ENCODE peak calls at places on chromosomes 16 and 17, in nine cellular contexts. M is HEK293T; L is T-cell; X is Jurkat, Clone E6-1; P is brain microvascular endothelial cell; T is fibroblast of the aortic adventitia; S is choroid plexus epithelial cell; W is memory B cell; U is NCI-H1092. A is an unnamed sample.

GRCh38 chr17:45361976-45362375 is 45.2 kb upstream of the MAP3K14 start:
- DNase-seq in M (peak; percentile 3), L (no peak), X (no peak), P (no peak), T (no peak), S (no peak), W (no peak), U (no peak), A (no peak)

GRCh38 chr17:49213399-49213798 is 2.9 kb downstream of the ABI3 start:
- DNase-seq in M (no peak), L (no peak), X (no peak), P (no peak), T (no peak), S (no peak), W (no peak), U (no peak), A (no peak)

GRCh38 chr17:4476512-4477070 is 22.1 kb upstream of the SPNS2 start:
- DNase-seq in M (no peak), L (no peak), X (peak; percentile 30), P (no peak), T (no peak), S (no peak), W (no peak), U (no peak), A (no peak)

GRCh38 chr17:67995568-67996191 is 589 bp downstream of the C17orf58 start:
- DNase-seq in M (no peak), L (no peak), X (no peak), P (no peak), T (peak; percentile 7), S (peak; percentile 18), W (no peak), U (no peak), A (peak; percentile 9)

GRCh38 chr17:794876-795275 is 12.7 kb downstream of the MRM3 start:
- DNase-seq in M (peak; percentile 80), L (no peak), X (peak; percentile 35), P (peak; percentile 60), T (peak; percentile 79), S (peak; percentile 77), W (peak; percentile 25), U (peak; percentile 71), A (peak; percentile 69)

GRCh38 chr16:78705694-78706093 is 606.2 kb downstream of the WWOX start:
- DNase-seq in M (no peak), L (no peak), X (no peak), P (peak; percentile 9), T (no peak), S (peak; percentile 34), W (no peak), U (no peak), A (peak; percentile 48)

GRCh38 chr17:80296221-80296620 is 35.6 kb downstream of the RNF213 start:
- DNase-seq in M (no peak), L (no peak), X (no peak), P (no peak), T (no peak), S (no peak), W (no peak), U (no peak), A (no peak)

GRCh38 chr16:24514096-24514495 is 25.3 kb upstream of the RBBP6 start:
- DNase-seq in M (no peak), L (no peak), X (no peak), P (no peak), T (no peak), S (no peak), W (no peak), U (no peak), A (no peak)

GRCh38 chr17:13776027-13776551 is 174.4 kb upstream of the HS3ST3A1 start:
- DNase-seq in M (no peak), L (no peak), X (no peak), P (no peak), T (peak; percentile 12), S (no peak), W (no peak), U (no peak), A (peak; percentile 70)